ENCODE peak calls at places on chromosomes 7 and 10, in four cellular contexts. S, G, A and W are unnamed samples.

GRCh38 chr10:122102146-122102866 is 113.3 kb downstream of the TACC2 start:
- DNase-seq in S (peak; percentile 80), G (no peak), A (no peak), W (no peak)

GRCh38 chr10:98270026-98270740 is 2.2 kb upstream of the LOXL4 start:
- DNase-seq in S (no peak), G (peak; percentile 83), A (no peak), W (no peak)

GRCh38 chr10:93468532-93469213 is 13.5 kb downstream of the MYOF start:
- DNase-seq in S (peak; percentile 89), G (peak; percentile 25), A (no peak), W (no peak)

GRCh38 chr10:103793920-103794883 is 61.2 kb downstream of the SH3PXD2A start:
- DNase-seq in S (peak; percentile 65), G (peak; percentile 99), A (no peak), W (no peak)

GRCh38 chr10:78264361-78264760 is 230.7 kb downstream of the RPS24 start:
- DNase-seq in S (no peak), G (no peak), A (no peak), W (no peak)

GRCh38 chr10:130382031-130382430 is 245.8 kb downstream of the GLRX3 start:
- DNase-seq in S (no peak), G (no peak), A (no peak), W (no peak)

GRCh38 chr10:28796606-28797512 is 119.5 kb downstream of the BAMBI start:
- DNase-seq in S (no peak), G (no peak), A (peak; percentile 43), W (no peak)

GRCh38 chr7:67551027-67551426 is 554.4 kb downstream of the TYW1 start:
- DNase-seq in S (no peak), G (no peak), A (no peak), W (no peak)

GRCh38 chr7:113698556-113699220 is 220.1 kb downstream of the PPP1R3A start:
- DNase-seq in S (no peak), G (peak; percentile 15), A (peak; percentile 20), W (no peak)

GRCh38 chr10:100830728-100831110 is 82.0 kb upstream of the SLF2 start:
- DNase-seq in S (no peak), G (no peak), A (no peak), W (no peak)

GRCh38 chr10:109978481-109978880 is 29.3 kb upstream of the ADD3 start:
- DNase-seq in S (no peak), G (peak; percentile 29), A (peak; percentile 44), W (no peak)

GRCh38 chr7:33500590-33500989 is 371.2 kb downstream of the BBS9 start:
- DNase-seq in S (no peak), G (no peak), A (no peak), W (no peak)

GRCh38 chr10:51001587-51001986 is 72.7 kb upstream of the PRKG1 start:
- DNase-seq in S (no peak), G (no peak), A (peak; percentile 18), W (no peak)

GRCh38 chr7:36911788-36912187 is 187.5 kb upstream of the AOAH start:
- DNase-seq in S (no peak), G (no peak), A (no peak), W (no peak)

GRCh38 chr10:124460144-124460543 is 1.5 kb upstream of the LHPP start:
- DNase-seq in S (no peak), G (no peak), A (no peak), W (no peak)

GRCh38 chr7:135859548-135859947 is 110.9 kb upstream of the FAM180A start:
- DNase-seq in S (no peak), G (no peak), A (no peak), W (no peak)

GRCh38 chr7:157769870-157770213 is 433.0 kb downstream of the DNAJB6 start:
- DNase-seq in S (no peak), G (no peak), A (no peak), W (no peak)

GRCh38 chr7:157770716-157771320 is 434.0 kb downstream of the DNAJB6 start:
- DNase-seq in S (no peak), G (no peak), A (no peak), W (no peak)

GRCh38 chr7:157768198-157768597 is 431.4 kb downstream of the DNAJB6 start:
- DNase-seq in S (no peak), G (no peak), A (no peak), W (no peak)

GRCh38 chr7:157767466-157767865 is 430.7 kb downstream of the DNAJB6 start:
- DNase-seq in S (no peak), G (no peak), A (no peak), W (no peak)

GRCh38 chr7:157769016-157769869 is 432.4 kb downstream of the DNAJB6 start:
- DNase-seq in S (no peak), G (no peak), A (no peak), W (no peak)
- TF ChIP-seq POLR2AphosphoS2 in S (no peak), G (no peak), A (no peak), W (no peak)

GRCh38 chr7:134750083-134751062 is 29.1 kb upstream of the CALD1 start:
- DNase-seq in S (peak; percentile 35), G (peak; percentile 27), A (peak; percentile 86), W (no peak)
- TF ChIP-seq POLR2AphosphoS2 in S (no peak), G (no peak), A (no peak), W (no peak)

DNA sequence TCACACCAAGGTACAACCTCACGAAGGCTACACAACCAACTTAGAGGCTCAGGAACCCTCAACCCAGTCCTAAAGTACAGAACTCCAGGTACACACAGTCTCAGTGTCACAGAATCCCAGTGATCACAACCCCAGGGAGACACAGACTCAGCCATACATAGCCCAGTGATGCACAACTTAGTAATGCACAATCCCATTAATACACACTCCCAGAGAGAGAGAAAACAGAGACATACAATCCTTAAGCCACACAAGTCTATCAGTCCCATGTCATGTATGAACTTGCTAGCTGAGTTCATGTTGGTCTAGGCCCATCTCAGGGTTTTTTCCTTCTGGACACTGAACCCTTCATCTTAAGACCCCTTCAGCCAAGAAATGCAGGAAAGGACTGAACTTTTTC is 4.6 kb downstream of the KCNIP2 start:
- DNase-seq in S (no peak), G (no peak), A (peak; percentile 0), W (no peak)
- TF ChIP-seq POLR2AphosphoS2 in S (no peak), G (no peak), A (no peak), W (no peak)

GRCh38 chr7:141071260-141071854 is 2.5 kb upstream of the TMEM178B start:
- DNase-seq in S (peak; percentile 23), G (peak; percentile 7), A (peak; percentile 51), W (no peak)

GRCh38 chr7:141073173-141073640 is 657 bp upstream of the TMEM178B start:
- DNase-seq in S (peak; percentile 20), G (peak; percentile 3), A (no peak), W (no peak)

GRCh38 chr7:141073641-141074161 is at the start of gene TMEM178B:
- DNase-seq in S (no peak), G (no peak), A (no peak), W (no peak)

GRCh38 chr7:141071855-141072547 is 1.9 kb upstream of the TMEM178B start:
- DNase-seq in S (peak; percentile 13), G (no peak), A (no peak), W (no peak)

GRCh38 chr7:141072548-141073172 is 1.2 kb upstream of the TMEM178B start:
- DNase-seq in S (peak; percentile 38), G (no peak), A (no peak), W (no peak)
- TF ChIP-seq POLR2AphosphoS2 in S (no peak), G (no peak), A (no peak), W (no peak)

GRCh38 chr10:11684717-11685645 is 57.2 kb upstream of the ECHDC3 start:
- DNase-seq in S (peak; percentile 89), G (no peak), A (peak; percentile 73), W (peak; percentile 94)
- TF ChIP-seq POLR2AphosphoS2 in S (no peak), G (no peak), A (no peak), W (peak; percentile 40)